ENCODE peak calls at places on chromosomes 13 and 19, in eight cellular contexts. One of them, this sample, is unnamed.

GRCh38 chr19:290539-291521 is at the start of gene PLPP2:
- DNase-seq in foreskin fibroblast: peak; percentile 74
- DNase-seq in retina: peak; percentile 36
- DNase-seq in HEK293T: no peak
- DNase-seq in colonic mucosa: peak; percentile 65
- DNase-seq in heart right ventricle: no peak
- DNase-seq in kidney glomerular epithelial cell: no peak
- DNase-seq in HFF-Myc: no peak
- DNase-seq in this sample: no peak

GRCh38 chr13:85197431-85197830 is 601.8 kb downstream of the SLITRK6 start:
- DNase-seq in foreskin fibroblast: no peak
- DNase-seq in HFF-Myc: no peak
- DNase-seq in HEK293T: no peak
- DNase-seq in heart right ventricle: no peak
- DNase-seq in colonic mucosa: no peak
- DNase-seq in kidney glomerular epithelial cell: no peak
- DNase-seq in retina: no peak
- DNase-seq in this sample: no peak

GRCh38 chr19:37933965-37934364 is 27.0 kb downstream of the SIPA1L3 start:
- DNase-seq in HFF-Myc: no peak
- DNase-seq in kidney glomerular epithelial cell: peak; percentile 42
- DNase-seq in heart right ventricle: peak; percentile 48
- DNase-seq in foreskin fibroblast: no peak
- DNase-seq in HEK293T: peak; percentile 38
- DNase-seq in retina: peak; percentile 70
- DNase-seq in colonic mucosa: no peak
- DNase-seq in this sample: no peak

GRCh38 chr13:73059460-73060250 is 850 bp downstream of the KLF5 start:
- DNase-seq in foreskin fibroblast: peak; percentile 55
- DNase-seq in heart right ventricle: peak; percentile 55
- DNase-seq in HEK293T: peak; percentile 81
- DNase-seq in colonic mucosa: peak; percentile 45
- DNase-seq in HFF-Myc: no peak
- DNase-seq in kidney glomerular epithelial cell: no peak
- DNase-seq in retina: no peak
- DNase-seq in this sample: no peak

GRCh38 chr13:39051157-39051556 is 12.9 kb downstream of the NHLRC3 start:
- DNase-seq in foreskin fibroblast: peak; percentile 50
- DNase-seq in kidney glomerular epithelial cell: peak; percentile 7
- DNase-seq in HEK293T: peak; percentile 13
- DNase-seq in retina: no peak
- DNase-seq in HFF-Myc: no peak
- DNase-seq in heart right ventricle: no peak
- DNase-seq in colonic mucosa: no peak
- DNase-seq in this sample: no peak

GRCh38 chr19:912181-913079 is 589 bp downstream of the R3HDM4 start:
- DNase-seq in heart right ventricle: no peak
- DNase-seq in retina: no peak
- DNase-seq in HFF-Myc: no peak
- DNase-seq in HEK293T: peak; percentile 56
- DNase-seq in kidney glomerular epithelial cell: no peak
- DNase-seq in foreskin fibroblast: no peak
- DNase-seq in colonic mucosa: no peak
- DNase-seq in this sample: no peak

GRCh38 chr13:29548722-29549446 is 46.6 kb downstream of the SLC7A1 start:
- DNase-seq in foreskin fibroblast: no peak
- DNase-seq in heart right ventricle: no peak
- DNase-seq in kidney glomerular epithelial cell: no peak
- DNase-seq in colonic mucosa: peak; percentile 64
- DNase-seq in HEK293T: peak; percentile 46
- DNase-seq in HFF-Myc: no peak
- DNase-seq in retina: no peak
- DNase-seq in this sample: no peak

GRCh38 chr13:75936791-75937190 is 300.7 kb downstream of the LMO7 start:
- DNase-seq in kidney glomerular epithelial cell: no peak
- DNase-seq in HEK293T: no peak
- DNase-seq in retina: no peak
- DNase-seq in foreskin fibroblast: no peak
- DNase-seq in HFF-Myc: no peak
- DNase-seq in heart right ventricle: no peak
- DNase-seq in colonic mucosa: no peak
- DNase-seq in this sample: no peak

GRCh38 chr13:98941118-98941517 is 36.7 kb downstream of the DOCK9 start:
- DNase-seq in HFF-Myc: no peak
- DNase-seq in HEK293T: no peak
- DNase-seq in retina: no peak
- DNase-seq in colonic mucosa: no peak
- DNase-seq in heart right ventricle: no peak
- DNase-seq in foreskin fibroblast: no peak
- DNase-seq in kidney glomerular epithelial cell: no peak
- DNase-seq in this sample: no peak

GRCh38 chr19:16325161-16325527 is 518 bp downstream of the KLF2 start:
- DNase-seq in HFF-Myc: no peak
- DNase-seq in heart right ventricle: peak; percentile 67
- DNase-seq in colonic mucosa: peak; percentile 44
- DNase-seq in retina: no peak
- DNase-seq in kidney glomerular epithelial cell: no peak
- DNase-seq in foreskin fibroblast: peak; percentile 56
- DNase-seq in HEK293T: peak; percentile 62
- DNase-seq in this sample: no peak

GRCh38 chr13:74450976-74451375 is 316.8 kb upstream of the KLF12 start:
- DNase-seq in retina: no peak
- DNase-seq in HFF-Myc: no peak
- DNase-seq in HEK293T: no peak
- DNase-seq in kidney glomerular epithelial cell: no peak
- DNase-seq in colonic mucosa: no peak
- DNase-seq in heart right ventricle: no peak
- DNase-seq in foreskin fibroblast: peak; percentile 49
- DNase-seq in this sample: no peak

GRCh38 chr19:10271543-10272086 is 695 bp downstream of the ICAM1 start:
- DNase-seq in foreskin fibroblast: no peak
- DNase-seq in HFF-Myc: no peak
- DNase-seq in colonic mucosa: peak; percentile 45
- DNase-seq in heart right ventricle: no peak
- DNase-seq in retina: peak; percentile 13
- DNase-seq in kidney glomerular epithelial cell: peak; percentile 16
- DNase-seq in HEK293T: no peak
- DNase-seq in this sample: no peak

GRCh38 chr13:42525035-42525504 is 48.9 kb upstream of the TNFSF11 start:
- DNase-seq in foreskin fibroblast: peak; percentile 24
- DNase-seq in colonic mucosa: no peak
- DNase-seq in retina: no peak
- DNase-seq in heart right ventricle: no peak
- DNase-seq in kidney glomerular epithelial cell: peak; percentile 91
- DNase-seq in HFF-Myc: peak; percentile 37
- DNase-seq in HEK293T: no peak
- DNase-seq in this sample: no peak

GRCh38 chr19:13013649-13014048 is 18.4 kb downstream of the NFIX start:
- DNase-seq in HFF-Myc: no peak
- DNase-seq in kidney glomerular epithelial cell: no peak
- DNase-seq in retina: peak; percentile 69
- DNase-seq in foreskin fibroblast: no peak
- DNase-seq in heart right ventricle: no peak
- DNase-seq in colonic mucosa: no peak
- DNase-seq in HEK293T: no peak
- DNase-seq in this sample: no peak

This sample was measured in AG04450.